ENCODE peak calls at places on chromosome 4, in eight cellular contexts. One of them, this sample, is unnamed.
A peak's percentile ranks its signal among the peaks of the same experiment; 100 is the strongest.

GRCh38 chr4:10781805-10782204 is 97.2 kb upstream of the CLNK start:
- DNase-seq in SK-N-SH: no peak
- DNase-seq in cardiac muscle cell: no peak
- DNase-seq in fibroblast of lung: no peak
- DNase-seq in tibial nerve: no peak
- DNase-seq in breast epithelium: no peak
- DNase-seq in left ventricle myocardium inferior: no peak
- DNase-seq in K562: no peak
- DNase-seq in this sample: no peak

GRCh38 chr4:55851885-55852284 is 1.6 kb upstream of the EXOC1 start:
- DNase-seq in fibroblast of lung: no peak
- DNase-seq in K562: no peak
- DNase-seq in SK-N-SH: no peak
- DNase-seq in cardiac muscle cell: no peak
- DNase-seq in tibial nerve: no peak
- DNase-seq in left ventricle myocardium inferior: no peak
- DNase-seq in breast epithelium: no peak
- DNase-seq in this sample: no peak

GRCh38 chr4:78057600-78058560 is 757 bp downstream of the FRAS1 start:
- DNase-seq in SK-N-SH: peak; percentile 66
- DNase-seq in cardiac muscle cell: peak; percentile 66
- DNase-seq in tibial nerve: peak; percentile 52
- DNase-seq in left ventricle myocardium inferior: peak; percentile 36
- DNase-seq in fibroblast of lung: peak; percentile 19
- DNase-seq in breast epithelium: peak; percentile 61
- DNase-seq in K562: no peak
- DNase-seq in this sample: peak; percentile 67

GRCh38 chr4:165378763-165379631 is at the start of gene CPE:
- DNase-seq in cardiac muscle cell: peak; percentile 92
- DNase-seq in K562: no peak
- DNase-seq in tibial nerve: peak; percentile 45
- DNase-seq in SK-N-SH: peak; percentile 95
- DNase-seq in fibroblast of lung: peak; percentile 68
- DNase-seq in left ventricle myocardium inferior: peak; percentile 76
- DNase-seq in breast epithelium: peak; percentile 76
- DNase-seq in this sample: peak; percentile 89

GRCh38 chr4:166458756-166459155 is 585.7 kb downstream of the TLL1 start:
- DNase-seq in fibroblast of lung: no peak
- DNase-seq in cardiac muscle cell: no peak
- DNase-seq in left ventricle myocardium inferior: no peak
- DNase-seq in breast epithelium: no peak
- DNase-seq in SK-N-SH: no peak
- DNase-seq in K562: no peak
- DNase-seq in tibial nerve: no peak
- DNase-seq in this sample: no peak

GRCh38 chr4:57187241-57187640 is 77.1 kb upstream of the IGFBP7 start:
- DNase-seq in cardiac muscle cell: no peak
- DNase-seq in fibroblast of lung: no peak
- DNase-seq in left ventricle myocardium inferior: no peak
- DNase-seq in breast epithelium: no peak
- DNase-seq in SK-N-SH: no peak
- DNase-seq in K562: no peak
- DNase-seq in tibial nerve: no peak
- DNase-seq in this sample: no peak

GRCh38 chr4:153448003-153448731 is 18.0 kb upstream of the TMEM131L start:
- DNase-seq in cardiac muscle cell: no peak
- DNase-seq in breast epithelium: no peak
- DNase-seq in left ventricle myocardium inferior: no peak
- DNase-seq in fibroblast of lung: peak; percentile 79
- DNase-seq in K562: no peak
- DNase-seq in tibial nerve: no peak
- DNase-seq in SK-N-SH: peak; percentile 39
- DNase-seq in this sample: no peak

GRCh38 chr4:148415500-148415899 is 26.7 kb downstream of the NR3C2 start:
- DNase-seq in breast epithelium: no peak
- DNase-seq in SK-N-SH: peak; percentile 20
- DNase-seq in left ventricle myocardium inferior: no peak
- DNase-seq in cardiac muscle cell: no peak
- DNase-seq in K562: no peak
- DNase-seq in fibroblast of lung: peak; percentile 32
- DNase-seq in tibial nerve: no peak
- DNase-seq in this sample: no peak

GRCh38 chr4:110610940-110611785 is 11.7 kb downstream of the PITX2 start:
- DNase-seq in cardiac muscle cell: no peak
- DNase-seq in SK-N-SH: no peak
- DNase-seq in breast epithelium: no peak
- DNase-seq in K562: no peak
- DNase-seq in tibial nerve: no peak
- DNase-seq in fibroblast of lung: no peak
- DNase-seq in left ventricle myocardium inferior: no peak
- DNase-seq in this sample: no peak

GRCh38 chr4:93710101-93710846 is 118.3 kb upstream of the ATOH1 start:
- DNase-seq in cardiac muscle cell: peak; percentile 67
- DNase-seq in K562: no peak
- DNase-seq in fibroblast of lung: peak; percentile 11
- DNase-seq in SK-N-SH: peak; percentile 10
- DNase-seq in tibial nerve: no peak
- DNase-seq in breast epithelium: no peak
- DNase-seq in left ventricle myocardium inferior: no peak
- DNase-seq in this sample: no peak

DNA sequence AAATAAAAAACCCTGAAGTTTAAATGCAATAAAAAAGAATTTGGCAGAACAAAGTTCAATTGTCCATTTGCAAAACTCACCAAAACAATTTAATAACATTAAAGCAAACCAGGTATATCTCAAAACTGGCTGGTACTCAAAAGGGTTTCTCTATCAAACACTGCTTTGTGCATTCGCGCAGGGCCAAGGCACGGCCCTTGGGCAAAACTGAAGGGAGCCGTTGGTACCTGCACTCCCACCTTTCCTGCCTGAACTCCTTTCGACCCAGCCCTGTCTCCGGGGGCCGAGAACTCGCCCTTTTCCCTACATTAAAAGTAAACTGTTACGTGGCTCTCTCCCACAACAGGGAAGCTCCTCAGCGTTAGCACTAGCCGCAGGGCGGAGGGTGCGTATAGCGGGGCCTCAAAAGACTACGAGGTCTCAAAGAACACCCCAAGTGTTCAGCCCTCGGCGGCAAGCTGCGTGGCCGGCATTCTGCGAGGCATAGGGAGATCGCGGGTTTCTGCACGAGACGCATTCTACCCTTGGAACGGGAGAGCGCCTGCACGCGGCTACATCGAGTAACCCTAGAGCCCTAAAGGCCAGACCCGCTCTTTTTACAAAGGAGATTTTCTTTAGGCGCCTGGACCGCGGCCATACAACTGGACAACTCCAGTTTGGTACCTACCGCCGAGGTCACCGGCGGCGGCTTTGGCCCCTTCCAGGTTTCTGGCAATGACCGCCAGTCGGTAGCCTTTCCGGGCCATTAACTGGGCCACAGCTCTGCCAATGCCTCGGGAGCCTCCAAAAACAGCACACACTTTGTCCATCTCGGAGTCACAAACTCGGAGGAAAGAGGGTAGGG is 552 bp downstream of the CBR4 start:
- DNase-seq in breast epithelium: peak; percentile 62
- DNase-seq in cardiac muscle cell: peak; percentile 76
- DNase-seq in K562: peak; percentile 80
- DNase-seq in SK-N-SH: no peak
- DNase-seq in left ventricle myocardium inferior: peak; percentile 67
- DNase-seq in fibroblast of lung: peak; percentile 70
- DNase-seq in tibial nerve: peak; percentile 56
- DNase-seq in this sample: peak; percentile 65
- TF ChIP-seq CTCF in breast epithelium: peak; percentile 50
- TF ChIP-seq CTCF in cardiac muscle cell: peak; percentile 23
- TF ChIP-seq CTCF in K562: peak; percentile 48
- TF ChIP-seq CTCF in SK-N-SH: peak; percentile 51
- TF ChIP-seq CTCF in left ventricle myocardium inferior: no peak
- TF ChIP-seq CTCF in fibroblast of lung: no peak
- TF ChIP-seq CTCF in tibial nerve: peak; percentile 19
- TF ChIP-seq CTCF in this sample: no peak

GRCh38 chr4:33831667-33832066 is 2412.6 kb downstream of the ARAP2 start:
- DNase-seq in left ventricle myocardium inferior: no peak
- DNase-seq in cardiac muscle cell: no peak
- DNase-seq in K562: no peak
- DNase-seq in tibial nerve: no peak
- DNase-seq in breast epithelium: no peak
- DNase-seq in SK-N-SH: no peak
- DNase-seq in fibroblast of lung: no peak
- DNase-seq in this sample: no peak

DNA sequence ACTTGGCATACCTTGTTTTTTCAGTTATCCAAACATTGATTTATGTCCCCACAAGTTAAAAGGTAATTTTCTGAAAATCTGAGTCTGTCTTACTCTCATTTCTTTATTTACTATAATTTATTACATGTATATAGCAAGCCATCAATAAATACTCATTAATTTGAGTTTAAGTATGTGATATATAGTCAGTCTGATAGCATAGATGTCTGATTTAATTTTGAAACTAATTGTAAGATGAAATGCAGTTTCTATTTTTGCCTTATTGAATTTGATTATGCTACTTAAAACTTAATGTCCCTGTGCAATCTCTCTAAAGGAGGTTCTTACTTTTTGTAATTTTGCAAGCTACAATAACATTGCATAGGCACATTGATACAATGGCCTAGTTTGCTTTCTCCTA is 2418.6 kb downstream of the ARAP2 start:
- DNase-seq in breast epithelium: no peak
- DNase-seq in cardiac muscle cell: no peak
- DNase-seq in left ventricle myocardium inferior: no peak
- DNase-seq in fibroblast of lung: no peak
- DNase-seq in K562: no peak
- DNase-seq in tibial nerve: no peak
- DNase-seq in SK-N-SH: no peak
- DNase-seq in this sample: no peak
- H3K27ac ChIP-seq in breast epithelium: no peak overlapping the region
- H3K27ac ChIP-seq in cardiac muscle cell: no peak overlapping the region
- H3K27ac ChIP-seq in left ventricle myocardium inferior: no peak overlapping the region
- H3K27ac ChIP-seq in fibroblast of lung: no peak overlapping the region
- H3K27ac ChIP-seq in K562: no peak overlapping the region
- H3K27ac ChIP-seq in tibial nerve: no peak overlapping the region
- H3K27ac ChIP-seq in SK-N-SH: no peak overlapping the region
- H3K27ac ChIP-seq in this sample: no peak overlapping the region

GRCh38 chr4:155758500-155759371 is at the start of gene GUCY1B1:
- DNase-seq in breast epithelium: peak; percentile 83
- DNase-seq in K562: peak; percentile 28
- DNase-seq in SK-N-SH: peak; percentile 98
- DNase-seq in fibroblast of lung: peak; percentile 95
- DNase-seq in cardiac muscle cell: peak; percentile 94
- DNase-seq in tibial nerve: peak; percentile 81
- DNase-seq in left ventricle myocardium inferior: peak; percentile 97
- DNase-seq in this sample: peak; percentile 97
- TF ChIP-seq CTCF in breast epithelium: no peak
- TF ChIP-seq CTCF in K562: no peak
- TF ChIP-seq CTCF in SK-N-SH: peak; percentile 43
- TF ChIP-seq CTCF in fibroblast of lung: peak; percentile 23
- TF ChIP-seq CTCF in cardiac muscle cell: peak; percentile 38
- TF ChIP-seq CTCF in tibial nerve: peak; percentile 44
- TF ChIP-seq CTCF in left ventricle myocardium inferior: peak; percentile 67
- TF ChIP-seq CTCF in this sample: peak; percentile 52

GRCh38 chr4:177692907-177693306 is 250.7 kb upstream of the AGA start:
- DNase-seq in SK-N-SH: no peak
- DNase-seq in cardiac muscle cell: no peak
- DNase-seq in left ventricle myocardium inferior: no peak
- DNase-seq in K562: no peak
- DNase-seq in breast epithelium: no peak
- DNase-seq in tibial nerve: no peak
- DNase-seq in fibroblast of lung: no peak
- DNase-seq in this sample: no peak
- H3K27ac ChIP-seq in SK-N-SH: no peak overlapping the region
- H3K27ac ChIP-seq in cardiac muscle cell: no peak overlapping the region
- H3K27ac ChIP-seq in left ventricle myocardium inferior: no peak overlapping the region
- H3K27ac ChIP-seq in K562: no peak overlapping the region
- H3K27ac ChIP-seq in breast epithelium: no peak overlapping the region
- H3K27ac ChIP-seq in tibial nerve: no peak overlapping the region
- H3K27ac ChIP-seq in fibroblast of lung: no peak overlapping the region
- H3K27ac ChIP-seq in this sample: no peak overlapping the region

DNA sequence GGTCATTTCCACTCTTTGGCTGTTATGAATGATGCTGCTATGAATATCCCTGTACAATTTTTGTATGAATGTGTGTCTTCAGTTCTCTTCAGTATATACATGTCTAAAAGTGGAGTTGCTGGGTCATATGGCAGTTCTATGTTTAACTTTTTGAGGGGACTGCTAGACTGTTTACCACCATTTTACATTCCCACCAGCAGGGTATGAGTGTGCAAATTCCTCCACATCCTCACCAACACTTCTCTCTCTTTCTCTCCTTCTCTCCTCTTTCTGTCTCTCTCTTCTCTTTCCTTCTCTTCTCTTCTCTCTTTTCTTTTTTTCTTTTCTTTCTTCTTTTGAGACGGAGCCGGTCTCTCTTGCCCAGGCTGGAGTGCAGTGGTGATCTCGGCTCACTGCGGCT is 7.8 kb downstream of the WWC2 start:
- DNase-seq in SK-N-SH: no peak
- DNase-seq in fibroblast of lung: no peak
- DNase-seq in cardiac muscle cell: no peak
- DNase-seq in breast epithelium: no peak
- DNase-seq in left ventricle myocardium inferior: no peak
- DNase-seq in tibial nerve: no peak
- DNase-seq in K562: no peak
- DNase-seq in this sample: no peak
- TF ChIP-seq CTCF in SK-N-SH: peak; percentile 37
- TF ChIP-seq CTCF in fibroblast of lung: no peak
- TF ChIP-seq CTCF in cardiac muscle cell: peak; percentile 17
- TF ChIP-seq CTCF in breast epithelium: no peak
- TF ChIP-seq CTCF in left ventricle myocardium inferior: no peak
- TF ChIP-seq CTCF in tibial nerve: no peak
- TF ChIP-seq CTCF in K562: peak; percentile 8
- TF ChIP-seq CTCF in this sample: no peak

DNA sequence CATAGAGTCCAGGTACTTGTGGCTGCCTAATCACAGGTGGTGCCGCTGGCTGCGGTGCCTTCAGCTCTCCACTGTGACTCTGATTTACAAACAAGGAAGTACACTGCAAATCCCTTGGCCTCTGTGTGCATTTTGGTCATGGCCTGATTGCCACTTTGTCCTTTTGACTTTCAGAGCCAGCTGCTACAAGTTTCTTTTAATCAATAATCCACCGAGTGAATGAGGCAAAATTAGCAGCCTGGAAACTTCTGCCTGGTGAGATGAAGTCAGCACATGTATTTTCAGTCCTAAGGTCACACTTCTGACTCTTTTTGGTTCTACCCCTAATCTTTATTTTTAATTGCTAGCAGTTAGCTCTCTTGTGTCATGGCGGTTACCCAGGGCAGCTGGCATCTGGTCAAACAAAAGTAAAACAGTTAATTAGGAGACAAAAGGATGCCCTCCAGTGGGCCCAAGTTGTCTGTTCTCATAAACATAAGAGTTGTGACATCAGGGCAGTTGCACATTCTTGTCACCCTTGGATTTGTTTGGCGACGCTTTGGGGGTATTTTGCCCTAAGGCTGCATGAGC is 62.3 kb upstream of the LNX1 start:
- DNase-seq in fibroblast of lung: peak; percentile 42
- DNase-seq in tibial nerve: no peak
- DNase-seq in breast epithelium: no peak
- DNase-seq in left ventricle myocardium inferior: no peak
- DNase-seq in SK-N-SH: peak; percentile 9
- DNase-seq in K562: no peak
- DNase-seq in cardiac muscle cell: no peak
- DNase-seq in this sample: no peak
- H3K27ac ChIP-seq in fibroblast of lung: no peak overlapping the region
- H3K27ac ChIP-seq in tibial nerve: no peak overlapping the region
- H3K27ac ChIP-seq in breast epithelium: peak overlapping the region; percentile 82
- H3K27ac ChIP-seq in left ventricle myocardium inferior: peak overlapping the region; percentile 83
- H3K27ac ChIP-seq in SK-N-SH: peak overlapping the region; percentile 52
- H3K27ac ChIP-seq in K562: no peak overlapping the region
- H3K27ac ChIP-seq in cardiac muscle cell: no peak overlapping the region
- H3K27ac ChIP-seq in this sample: no peak overlapping the region